ENCODE peak calls at places on chromosomes 13 and 19, in four cellular contexts. H is SHP77; D is iris pigment epithelial cell; L is stimulated activated naive CD4-positive, alpha-beta T cell. W is an unnamed sample.

GRCh38 chr19:50333235-50333736 is 4.1 kb upstream of the KCNC3 start:
- DNase-seq in H (peak), D (peak), L (peak), W (peak)

GRCh38 chr13:20518652-20519051 is 7.0 kb downstream of the CRYL1 start:
- DNase-seq in H (peak), D (no peak), L (no peak), W (no peak)

GRCh38 chr13:111184685-111185401 is 69.7 kb downstream of the ARHGEF7 start:
- DNase-seq in H (peak), D (no peak), L (no peak), W (no peak)

GRCh38 chr13:20435616-20436368 is 89.9 kb downstream of the CRYL1 start:
- DNase-seq in H (no peak), D (no peak), L (no peak), W (no peak)

GRCh38 chr13:76522083-76522755 is 364.0 kb downstream of the KCTD12 start:
- DNase-seq in H (no peak), D (peak), L (no peak), W (no peak)

GRCh38 chr19:30555788-30556110 is 183.6 kb downstream of the ZNF536 start:
- DNase-seq in H (no peak), D (no peak), L (no peak), W (no peak)

GRCh38 chr19:23440207-23440606 is 44.9 kb upstream of the ZNF91 start:
- DNase-seq in H (no peak), D (no peak), L (no peak), W (no peak)

GRCh38 chr19:55647732-55648656 is at the start of gene CCDC106:
- DNase-seq in H (peak), D (peak), L (peak), W (no peak)

GRCh38 chr19:11626252-11626651 is 29.0 kb downstream of the ZNF627 start:
- DNase-seq in H (no peak), D (no peak), L (no peak), W (no peak)

GRCh38 chr19:56253737-56254136 is 18.8 kb upstream of the EDDM13 start:
- DNase-seq in H (peak), D (peak), L (no peak), W (peak)

GRCh38 chr13:40235160-40235796 is 431.2 kb downstream of the FOXO1 start:
- DNase-seq in H (no peak), D (peak), L (no peak), W (no peak)

GRCh38 chr19:40771101-40771539 is 4.2 kb upstream of the MIA start:
- DNase-seq in H (peak), D (no peak), L (no peak), W (no peak)

GRCh38 chr13:44013666-44014291 is 134.1 kb downstream of the LACC1 start:
- DNase-seq in H (no peak), D (peak), L (no peak), W (no peak)

GRCh38 chr19:10724573-10725071 is 6.7 kb downstream of the DNM2 start:
- DNase-seq in H (no peak), D (no peak), L (no peak), W (no peak)

GRCh38 chr13:105346141-105346766 is 1189.2 kb downstream of the EFNB2 start:
- DNase-seq in H (no peak), D (peak), L (no peak), W (no peak)

GRCh38 chr13:31956944-31957644 is 74.5 kb upstream of the FRY start:
- DNase-seq in H (no peak), D (peak), L (no peak), W (no peak)

GRCh38 chr19:13262450-13262849 is 112.2 kb downstream of the IER2 start:
- DNase-seq in H (no peak), D (peak), L (no peak), W (no peak)

GRCh38 chr19:5213667-5214066 is 126.9 kb downstream of the PTPRS start:
- DNase-seq in H (no peak), D (no peak), L (no peak), W (no peak)

GRCh38 chr13:57740719-57741118 is 109.2 kb downstream of the PCDH17 start:
- DNase-seq in H (no peak), D (no peak), L (no peak), W (no peak)

GRCh38 chr19:17618919-17619318 is 63.5 kb downstream of the COLGALT1 start:
- DNase-seq in H (no peak), D (no peak), L (no peak), W (no peak)

GRCh38 chr19:40588110-40588854 is 11.6 kb downstream of the SHKBP1 start:
- DNase-seq in H (no peak), D (peak), L (no peak), W (no peak)

GRCh38 chr13:40148103-40148502 is 492.6 kb downstream of the COG6 start:
- DNase-seq in H (no peak), D (no peak), L (peak), W (no peak)

GRCh38 chr19:21655540-21656126 is 111.7 kb downstream of the ZNF100 start:
- DNase-seq in H (no peak), D (no peak), L (no peak), W (no peak)

GRCh38 chr13:113786262-113786841 is 27.3 kb downstream of the TMEM255B start:
- DNase-seq in H (peak), D (peak), L (no peak), W (no peak)

GRCh38 chr13:80050252-80050651 is 290.7 kb downstream of the SPRY2 start:
- DNase-seq in H (no peak), D (peak), L (no peak), W (no peak)

GRCh38 chr19:3369337-3370213 is 3.2 kb downstream of the NFIC start:
- DNase-seq in H (no peak), D (peak), L (no peak), W (no peak)

GRCh38 chr19:55454787-55455243 is 6.6 kb downstream of the ISOC2 start:
- DNase-seq in H (peak), D (peak), L (peak), W (no peak)

GRCh38 chr13:74978596-74978995 is 503.4 kb downstream of the TBC1D4 start:
- DNase-seq in H (peak), D (no peak), L (no peak), W (no peak)

GRCh38 chr13:95222733-95223018 is 78.6 kb downstream of the ABCC4 start:
- DNase-seq in H (no peak), D (no peak), L (no peak), W (no peak)

GRCh38 chr19:56084835-56085536 is 36.1 kb downstream of the ZNF787 start:
- DNase-seq in H (no peak), D (no peak), L (no peak), W (no peak)

GRCh38 chr13:86846501-86846900 is 824.7 kb upstream of the SLITRK5 start:
- DNase-seq in H (no peak), D (peak), L (no peak), W (no peak)

GRCh38 chr13:114177245-114178010 is 1.6 kb upstream of the CFAP97D2 start:
- DNase-seq in H (no peak), D (no peak), L (no peak), W (no peak)

GRCh38 chr19:55014714-55015113 is 23.4 kb downstream of the GP6 start:
- DNase-seq in H (no peak), D (no peak), L (no peak), W (peak)

GRCh38 chr13:73258396-73258795 is 199.6 kb downstream of the KLF5 start:
- DNase-seq in H (no peak), D (peak), L (no peak), W (no peak)

GRCh38 chr13:33080962-33081655 is 64.9 kb downstream of the KL start:
- DNase-seq in H (no peak), D (peak), L (no peak), W (no peak)

GRCh38 chr19:11322269-11323024 is 17.0 kb downstream of the RAB3D start:
- DNase-seq in H (no peak), D (no peak), L (no peak), W (no peak)

GRCh38 chr19:39842693-39843435 is 3.3 kb downstream of the FBL start:
- DNase-seq in H (no peak), D (no peak), L (no peak), W (no peak)